ENCODE peak calls at places on chromosomes 16 and 17, in five cellular contexts. M is stimulated activated CD4-positive, alpha-beta T cell treated with anti-CD3 and anti-CD28 coated beads, TNF-alpha, amount 100 ng/mL, for 1 hour; E is kidney tubule cell; Q is SK-N-SH; K is progenitor cell of endocrine pancreas. X is an unnamed sample.

GRCh38 chr17:18043491-18043890 is 4.3 kb downstream of the GID4 start:
- DNase-seq in M (no peak), E (peak; percentile 17), Q (no peak), K (no peak), X (no peak)

GRCh38 chr16:81335669-81336068 is 20.9 kb downstream of the GAN start:
- DNase-seq in M (no peak), E (no peak), Q (no peak), K (no peak), X (no peak)

GRCh38 chr17:81228420-81228819 is 5.7 kb upstream of the CEP131 start:
- DNase-seq in M (no peak), E (no peak), Q (no peak), K (no peak), X (no peak)

GRCh38 chr17:14845562-14846335 is 419.4 kb downstream of the PMP22 start:
- DNase-seq in M (no peak), E (no peak), Q (no peak), K (no peak), X (no peak)

GRCh38 chr16:49458221-49458620 is 84.6 kb downstream of the C16orf78 start:
- DNase-seq in M (no peak), E (no peak), Q (no peak), K (no peak), X (no peak)

GRCh38 chr16:792221-792995 is 4.0 kb downstream of the CHTF18 start:
- DNase-seq in M (no peak), E (no peak), Q (no peak), K (no peak), X (no peak)

GRCh38 chr17:31321481-31321880 is at the start of gene EVI2A:
- DNase-seq in M (peak; percentile 38), E (peak; percentile 56), Q (no peak), K (no peak), X (peak; percentile 53)

GRCh38 chr17:8066841-8067775 is 20.4 kb downstream of the ALOX12B start:
- DNase-seq in M (no peak), E (no peak), Q (no peak), K (no peak), X (no peak)

GRCh38 chr17:41987642-41988041 is 21.0 kb downstream of the CNP start:
- DNase-seq in M (no peak), E (no peak), Q (no peak), K (no peak), X (no peak)

GRCh38 chr17:75090871-75091854 is 3.4 kb downstream of the SLC16A5 start:
- DNase-seq in M (no peak), E (peak; percentile 21), Q (peak; percentile 62), K (no peak), X (no peak)

GRCh38 chr16:87582221-87582965 is 19.9 kb upstream of the JPH3 start:
- DNase-seq in M (no peak), E (peak; percentile 23), Q (peak; percentile 48), K (no peak), X (no peak)

GRCh38 chr16:8047711-8048110 is 542.6 kb downstream of the TMEM114 start:
- DNase-seq in M (no peak), E (no peak), Q (no peak), K (no peak), X (no peak)

GRCh38 chr17:3551189-3551588 is 6.4 kb downstream of the TRPV3 start:
- DNase-seq in M (no peak), E (no peak), Q (no peak), K (no peak), X (no peak)

GRCh38 chr17:81994593-81995462 is 17.4 kb downstream of the ASPSCR1 start:
- DNase-seq in M (no peak), E (no peak), Q (no peak), K (no peak), X (no peak)

GRCh38 chr17:74149597-74150427 is 53.7 kb upstream of the RPL38 start:
- DNase-seq in M (no peak), E (no peak), Q (no peak), K (no peak), X (no peak)

GRCh38 chr17:81033535-81034167 is 1.3 kb upstream of the BAIAP2 start:
- DNase-seq in M (no peak), E (no peak), Q (no peak), K (no peak), X (no peak)

GRCh38 chr17:694239-694638 is 20.4 kb downstream of the VPS53 start:
- DNase-seq in M (no peak), E (peak; percentile 98), Q (no peak), K (no peak), X (no peak)

GRCh38 chr17:9240659-9241370 is 219.5 kb downstream of the NTN1 start:
- DNase-seq in M (no peak), E (peak; percentile 26), Q (no peak), K (peak; percentile 39), X (no peak)

GRCh38 chr17:76570877-76571471 is 14.7 kb downstream of the ST6GALNAC2 start:
- DNase-seq in M (no peak), E (no peak), Q (no peak), K (no peak), X (no peak)

GRCh38 chr16:2230376-2230775 is 5.9 kb upstream of the DNASE1L2 start:
- DNase-seq in M (no peak), E (no peak), Q (no peak), K (no peak), X (no peak)

GRCh38 chr17:7627250-7628121 is at the start of gene SAT2:
- DNase-seq in M (peak; percentile 61), E (peak; percentile 94), Q (peak; percentile 97), K (peak; percentile 87), X (peak; percentile 66)

GRCh38 chr17:9971991-9972390 is 66.9 kb upstream of the RCVRN start:
- DNase-seq in M (no peak), E (no peak), Q (peak; percentile 36), K (no peak), X (no peak)

GRCh38 chr17:47803201-47803600 is 18.4 kb downstream of the OSBPL7 start:
- DNase-seq in M (no peak), E (no peak), Q (peak; percentile 12), K (no peak), X (no peak)

GRCh38 chr17:80855968-80856862 is 135.4 kb upstream of the CHMP6 start:
- DNase-seq in M (peak; percentile 58), E (peak; percentile 96), Q (no peak), K (no peak), X (peak; percentile 60)

X was measured in activated T-helper 1 cell treated with anti-CD3 and anti-CD28 coated beads, Interleukin-2, amount 50 U/mL, for 16 hours.